ENCODE peak calls at places on chromosomes 6 and 20, in ten cellular contexts. J is SK-N-SH; R is pancreas; E is bronchial epithelial cell; O is adipocyte; Q is BJ; W is Karpas-422; K is tibial artery; G is CD8-positive, alpha-beta T cell; C is NT2/D1. F is an unnamed sample. For H3K27me3, the result is how much of the 10 kb centered on the place peaks cover.

GRCh38 chr6:44542401-44543116 is 155.1 kb downstream of the CDC5L start:
- DNase-seq in Q (no peak), C (peak), R (no peak), G (no peak), K (no peak), W (no peak), J (no peak), E (no peak), O (peak), F (peak)

GRCh38 chr6:150452642-150453243 is 83.9 kb downstream of the IYD start:
- DNase-seq in O (no peak), W (no peak), R (no peak), G (no peak), E (no peak), Q (no peak), J (no peak), K (peak), C (peak), F (no peak)

GRCh38 chr6:141848029-141848890 is 284.5 kb upstream of the GJE1 start:
- DNase-seq in O (no peak), K (no peak), J (no peak), E (peak), G (peak), Q (no peak), R (no peak), C (no peak), W (no peak), F (no peak)

GRCh38 chr20:44692932-44693476 is 22.2 kb upstream of the CCN5 start:
- DNase-seq in W (no peak), O (peak), G (no peak), K (peak), C (no peak), Q (peak), E (peak), J (no peak), R (peak), F (peak)

GRCh38 chr6:101393291-101394251 is at the start of gene GRIK2:
- DNase-seq in W (no peak), R (peak), C (no peak), G (no peak), O (peak), Q (no peak), K (no peak), J (peak), E (no peak), F (peak)

GRCh38 chr20:4896119-4896700 is 105.1 kb downstream of the SLC23A2 start:
- DNase-seq in G (no peak), R (no peak), K (no peak), C (no peak), J (no peak), W (no peak), O (no peak), E (no peak), Q (no peak), F (no peak)

GRCh38 chr6:9467746-9468145 is 947.1 kb downstream of the TFAP2A start:
- DNase-seq in R (no peak), C (no peak), O (peak), K (no peak), J (no peak), G (no peak), Q (peak), E (peak), W (no peak), F (no peak)

GRCh38 chr6:166691199-166691598 is 64.1 kb upstream of the RPS6KA2 start:
- DNase-seq in W (no peak), E (peak), G (no peak), R (peak), C (no peak), O (peak), K (no peak), Q (peak), J (no peak), F (peak)

GRCh38 chr20:62496525-62497218 is 20.9 kb upstream of the GATA5 start:
- DNase-seq in K (no peak), E (no peak), J (peak), C (no peak), G (no peak), R (no peak), O (peak), W (peak), Q (no peak), F (peak)

GRCh38 chr20:52971498-52972189 is 514 bp upstream of the TSHZ2 start:
- DNase-seq in E (no peak), K (no peak), J (no peak), C (no peak), W (no peak), O (no peak), G (no peak), Q (no peak), R (peak), F (no peak)

GRCh38 chr20:62327726-62328495 is 25.1 kb downstream of the ADRM1 start:
- DNase-seq in E (no peak), G (peak), W (no peak), R (no peak), Q (no peak), K (no peak), C (no peak), O (no peak), J (no peak), F (no peak)

GRCh38 chr6:166515072-166515810 is 71.2 kb downstream of the RAMACL start:
- DNase-seq in Q (peak), E (peak), W (peak), O (peak), C (no peak), R (peak), G (peak), J (no peak), K (no peak), F (peak)

GRCh38 chr6:45566882-45567281 is 189.1 kb upstream of the SUPT3H start:
- DNase-seq in G (no peak), O (peak), K (no peak), E (peak), R (no peak), W (no peak), Q (no peak), J (no peak), C (peak), F (no peak)

GRCh38 chr6:56356431-56356830 is 109.1 kb upstream of the COL21A1 start:
- DNase-seq in R (no peak), O (peak), C (no peak), E (peak), Q (no peak), K (no peak), G (no peak), W (no peak), J (no peak), F (peak)

GRCh38 chr6:143758551-143758950 is 80.8 kb downstream of the PHACTR2 start:
- DNase-seq in G (no peak), R (no peak), J (no peak), E (no peak), K (no peak), Q (no peak), O (no peak), C (no peak), W (no peak), F (no peak)

GRCh38 chr20:38569747-38570519 is 11.1 kb upstream of the ADIG start:
- DNase-seq in O (no peak), E (no peak), G (no peak), C (no peak), Q (no peak), J (no peak), W (no peak), K (no peak), R (no peak), F (no peak)

GRCh38 chr6:113842165-113842564 is 15.0 kb upstream of the MARCKS start:
- DNase-seq in C (no peak), O (no peak), W (no peak), Q (no peak), K (no peak), R (no peak), G (no peak), E (no peak), J (no peak), F (no peak)

GRCh38 chr6:33273924-33274902 is 2.3 kb downstream of the RPS18 start:
- DNase-seq in K (no peak), E (no peak), Q (no peak), R (no peak), C (no peak), G (no peak), J (no peak), W (peak), O (no peak), F (no peak)

GRCh38 chr6:151391471-151392428 is at the start of gene ZBTB2:
- DNase-seq in K (peak), J (peak), G (peak), E (peak), Q (peak), R (peak), C (no peak), O (peak), W (peak), F (peak)

GRCh38 chr20:47220161-47220582 is 136.3 kb downstream of the ZMYND8 start:
- DNase-seq in E (no peak), W (peak), O (peak), Q (no peak), R (no peak), K (no peak), C (peak), G (peak), J (peak), F (peak)

GRCh38 chr6:151379933-151380847 is 11.2 kb downstream of the ZBTB2 start:
- DNase-seq in G (no peak), E (no peak), R (no peak), K (no peak), C (no peak), J (no peak), Q (no peak), O (no peak), W (no peak), F (peak)

GRCh38 chr20:36852187-36852586 is 23.8 kb upstream of the TLDC2 start:
- DNase-seq in O (no peak), G (no peak), J (no peak), Q (no peak), K (no peak), C (no peak), R (no peak), W (peak), E (no peak), F (peak)

GRCh38 chr20:58700121-58700780 is 7.7 kb downstream of the NPEPL1 start:
- DNase-seq in R (no peak), Q (no peak), K (no peak), O (no peak), G (no peak), J (no peak), W (no peak), C (no peak), E (no peak), F (no peak)

GRCh38 chr6:40325041-40325440 is 262.1 kb downstream of the LRFN2 start:
- DNase-seq in R (peak), K (no peak), E (no peak), C (no peak), Q (no peak), W (no peak), O (no peak), J (no peak), G (no peak), F (no peak)

GRCh38 chr20:43919686-43920403 is 5.2 kb downstream of the TOX2 start:
- DNase-seq in O (no peak), K (no peak), E (no peak), W (no peak), J (no peak), G (no peak), C (no peak), R (no peak), Q (no peak), F (peak)

GRCh38 chr6:28335040-28335563 is 846 bp downstream of the ZSCAN31 start:
- DNase-seq in E (no peak), K (no peak), G (no peak), W (no peak), R (no peak), Q (no peak), J (no peak), O (no peak), C (no peak), F (no peak)

GRCh38 chr20:23928788-23929187 is 49.2 kb upstream of the CST5 start:
- DNase-seq in Q (no peak), R (no peak), C (no peak), W (peak), K (no peak), E (no peak), G (peak), O (no peak), J (no peak), F (no peak)

GRCh38 chr20:21105429-21106170 is 558 bp downstream of the LINC00237 start:
- DNase-seq in O (peak), E (no peak), W (no peak), Q (no peak), K (no peak), C (no peak), G (no peak), R (no peak), J (peak), F (no peak)

GRCh38 chr20:63957004-63957689 is 931 bp upstream of the UCKL1 start:
- DNase-seq in E (peak), K (peak), R (peak), W (peak), C (peak), G (peak), O (peak), Q (no peak), J (peak), F (peak)

GRCh38 chr6:87115402-87116135 is 20.7 kb upstream of the CGA start:
- DNase-seq in K (no peak), E (no peak), W (no peak), C (no peak), Q (no peak), R (no peak), J (peak), O (no peak), G (no peak), F (no peak)

GRCh38 chr6:110703906-110704594 is 111.2 kb downstream of the CDK19 start:
- DNase-seq in R (no peak), E (peak), C (no peak), Q (no peak), K (no peak), G (no peak), J (no peak), W (no peak), O (peak), F (no peak)

GRCh38 chr6:51844391-51844735 is 243.1 kb downstream of the PKHD1 start:
- DNase-seq in G (no peak), Q (no peak), K (no peak), O (no peak), C (no peak), J (peak), E (peak), R (no peak), W (peak), F (peak)

DNA sequence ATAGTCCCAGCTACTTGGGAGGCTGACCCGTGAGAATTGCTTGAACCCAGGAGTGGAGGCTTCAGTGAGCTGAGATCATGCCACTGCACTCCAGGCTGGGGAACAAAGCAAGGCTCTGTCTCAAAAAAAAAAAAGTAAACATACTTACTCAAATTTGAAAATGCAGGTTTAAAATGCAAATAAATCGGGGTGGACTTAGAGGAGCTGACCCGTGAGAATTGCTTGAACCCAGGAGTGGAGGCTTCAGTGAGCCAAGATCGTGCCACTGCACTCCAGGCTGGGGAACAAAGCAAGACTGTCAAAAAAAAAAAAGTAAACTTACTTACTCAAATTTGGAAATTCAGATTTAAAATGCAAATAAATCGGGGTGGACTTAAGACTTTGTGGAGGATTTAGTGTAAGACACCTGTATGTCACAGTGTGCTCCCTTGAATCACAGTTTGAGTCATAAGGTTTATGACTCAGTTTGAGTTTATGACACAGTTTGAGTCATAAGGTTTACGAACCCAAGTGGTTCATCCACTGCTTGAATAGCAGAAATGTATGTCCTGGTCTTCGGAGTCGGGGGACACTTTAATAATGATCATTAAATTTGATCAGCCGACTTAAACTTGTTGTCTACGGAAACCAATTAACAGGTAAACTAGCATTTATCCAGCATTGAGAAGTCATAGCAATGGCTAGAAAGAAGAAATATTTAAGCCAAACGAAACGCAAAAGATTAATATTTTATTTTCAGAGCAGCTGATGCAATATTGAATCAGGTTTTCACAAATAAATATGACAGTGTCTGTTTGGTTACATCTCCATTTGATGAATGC is 6.8 kb upstream of the MRPS10 start:
- DNase-seq in R (no peak), C (no peak), W (peak), Q (peak), E (peak), K (no peak), O (peak), G (no peak), J (no peak), F (no peak)
- H3K4me3 ChIP-seq in R (no peak), C (no peak), W (peak), Q (no peak), E (peak), K (no peak), O (no peak), G (no peak), J (no peak), F (no peak)

DNA sequence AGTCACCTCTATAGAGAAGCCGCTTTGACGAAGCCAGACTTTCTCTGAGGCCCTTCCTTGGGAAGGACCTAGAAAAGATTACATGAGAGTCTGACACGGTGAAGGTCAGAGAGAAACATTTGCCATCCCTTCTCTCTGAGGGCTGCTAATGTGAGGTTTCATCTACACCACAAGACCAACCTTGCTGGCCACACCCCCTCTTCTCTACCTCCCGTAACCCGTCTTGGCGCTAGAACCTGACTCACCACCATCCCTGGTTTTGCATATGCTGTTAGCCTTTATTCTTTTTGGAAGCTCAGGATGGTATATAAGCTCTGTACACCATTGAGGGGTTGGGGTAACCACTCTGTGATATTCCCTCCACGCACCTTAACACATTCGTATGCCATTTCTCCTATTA is 63.6 kb downstream of the FOXF2 start:
- DNase-seq in J (no peak), R (no peak), W (no peak), O (no peak), E (no peak), Q (no peak), K (no peak), C (no peak), G (no peak), F (no peak)
- H3K27me3 ChIP-seq in J (under half), R (under half), W (under half), O (under half), E (under half), Q (under half), K (under half), C (under half), G (under half), F (under half)

DNA sequence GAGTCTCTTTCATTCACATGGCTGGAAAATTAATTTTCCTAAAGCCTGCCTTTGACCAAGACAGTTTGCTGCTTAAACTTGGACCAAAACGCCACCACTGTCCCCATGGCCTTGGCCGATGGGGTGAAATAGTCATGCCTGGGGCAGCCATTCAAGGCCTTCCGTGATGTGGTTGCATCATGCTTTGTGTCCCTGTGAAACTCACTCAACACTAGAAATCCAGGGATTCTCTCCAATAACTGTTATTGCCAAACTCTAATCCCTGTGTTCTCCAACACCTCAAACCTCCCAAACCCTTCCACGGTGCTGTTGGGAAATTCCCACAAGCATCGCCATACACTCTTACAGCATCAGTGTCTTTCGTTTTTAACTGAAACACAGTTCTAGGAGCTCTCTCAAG is 1.4 kb upstream of the TXNDC5 start:
- DNase-seq in J (no peak), O (no peak), Q (no peak), G (no peak), E (no peak), W (no peak), K (peak), R (no peak), C (no peak), F (no peak)
- H3K4me3 ChIP-seq in J (no peak), O (no peak), Q (no peak), G (no peak), E (no peak), W (no peak), K (no peak), R (no peak), C (no peak), F (no peak)

GRCh38 chr6:125746731-125747588 is 2.5 kb upstream of the HEY2 start:
- DNase-seq in O (peak), W (peak), K (peak), G (peak), Q (no peak), R (peak), E (peak), C (peak), J (no peak), F (peak)
- H3K27me3 ChIP-seq in O (under half), W (under half), K (under half), G (under half), Q (under half), R (under half), E (under half), C (under half), J (half or more), F (half or more)

DNA sequence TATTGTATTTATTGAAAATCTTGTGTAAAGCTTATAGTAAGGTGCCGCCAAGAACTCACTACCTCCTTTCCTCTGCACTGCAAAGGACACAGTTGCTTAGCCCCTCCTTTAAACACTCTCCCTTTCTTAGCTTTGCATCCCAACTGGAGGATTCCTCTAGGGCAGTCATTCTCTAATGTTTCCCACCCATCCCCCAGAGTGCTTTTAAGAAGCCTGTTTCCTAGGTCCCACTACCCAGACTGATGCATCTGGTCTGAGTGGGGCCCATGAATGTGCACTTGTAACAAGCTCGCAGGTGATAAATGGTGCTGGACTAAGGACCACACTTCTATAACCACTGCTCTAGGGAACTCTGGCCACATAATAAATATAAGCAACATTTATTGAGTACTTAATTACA is 55.2 kb downstream of the B4GALT5 start:
- DNase-seq in R (no peak), Q (no peak), G (no peak), C (peak), J (no peak), E (no peak), W (no peak), K (no peak), O (no peak), F (no peak)
- H3K4me3 ChIP-seq in R (no peak), Q (no peak), G (no peak), C (no peak), J (no peak), E (no peak), W (no peak), K (no peak), O (no peak), F (no peak)

GRCh38 chr6:123564363-123564762 is 72.4 kb downstream of the TRDN start:
- DNase-seq in G (no peak), Q (no peak), E (no peak), C (no peak), O (no peak), R (no peak), J (no peak), W (no peak), K (no peak), F (no peak)
- H3K27me3 ChIP-seq in G (under half), Q (under half), E (under half), C (under half), O (under half), R (under half), J (under half), W (under half), K (under half), F (under half)